ENCODE peak calls at places on chromosomes 13 and 19, in seven cellular contexts. One of them, this sample, is unnamed.

GRCh38 chr19:46426506-46427162 is 2.1 kb downstream of the PNMA8C start:
- DNase-seq in breast epithelium: no peak
- DNase-seq in erythroblast: peak
- DNase-seq in uterus: peak
- DNase-seq in IMR-90: peak
- DNase-seq in Peyer's patch: no peak
- DNase-seq in transverse colon: peak
- DNase-seq in this sample: no peak

GRCh38 chr13:111239754-111240670 is 80.4 kb upstream of the TEX29 start:
- DNase-seq in breast epithelium: no peak
- DNase-seq in erythroblast: no peak
- DNase-seq in uterus: no peak
- DNase-seq in IMR-90: no peak
- DNase-seq in Peyer's patch: no peak
- DNase-seq in transverse colon: no peak
- DNase-seq in this sample: no peak

GRCh38 chr19:44775676-44776240 is 1.9 kb upstream of the CBLC start:
- DNase-seq in breast epithelium: no peak
- DNase-seq in erythroblast: no peak
- DNase-seq in uterus: no peak
- DNase-seq in IMR-90: no peak
- DNase-seq in Peyer's patch: no peak
- DNase-seq in transverse colon: no peak
- DNase-seq in this sample: no peak

GRCh38 chr13:95355491-95355890 is 54.2 kb upstream of the ABCC4 start:
- DNase-seq in breast epithelium: no peak
- DNase-seq in erythroblast: no peak
- DNase-seq in uterus: no peak
- DNase-seq in IMR-90: peak
- DNase-seq in Peyer's patch: no peak
- DNase-seq in transverse colon: no peak
- DNase-seq in this sample: peak

GRCh38 chr13:100304241-100304640 is 215.3 kb downstream of the PCCA start:
- DNase-seq in breast epithelium: no peak
- DNase-seq in erythroblast: no peak
- DNase-seq in uterus: no peak
- DNase-seq in IMR-90: no peak
- DNase-seq in Peyer's patch: no peak
- DNase-seq in transverse colon: no peak
- DNase-seq in this sample: no peak

GRCh38 chr13:94199135-94199534 is 280.3 kb downstream of the DCT start:
- DNase-seq in breast epithelium: no peak
- DNase-seq in erythroblast: no peak
- DNase-seq in uterus: no peak
- DNase-seq in IMR-90: no peak
- DNase-seq in Peyer's patch: no peak
- DNase-seq in transverse colon: no peak
- DNase-seq in this sample: no peak

GRCh38 chr13:77196052-77196618 is 130.8 kb downstream of the MYCBP2 start:
- DNase-seq in breast epithelium: no peak
- DNase-seq in erythroblast: no peak
- DNase-seq in uterus: no peak
- DNase-seq in IMR-90: no peak
- DNase-seq in Peyer's patch: no peak
- DNase-seq in transverse colon: no peak
- DNase-seq in this sample: no peak

GRCh38 chr13:89609318-89609717 is 1738.2 kb upstream of the MIR17HG start:
- DNase-seq in breast epithelium: no peak
- DNase-seq in erythroblast: no peak
- DNase-seq in uterus: no peak
- DNase-seq in IMR-90: no peak
- DNase-seq in Peyer's patch: no peak
- DNase-seq in transverse colon: no peak
- DNase-seq in this sample: no peak

GRCh38 chr19:18119243-18120105 is 21.9 kb downstream of the MAST3 start:
- DNase-seq in breast epithelium: no peak
- DNase-seq in erythroblast: no peak
- DNase-seq in uterus: no peak
- DNase-seq in IMR-90: no peak
- DNase-seq in Peyer's patch: no peak
- DNase-seq in transverse colon: peak
- DNase-seq in this sample: no peak

GRCh38 chr13:99905224-99905623 is 66.3 kb downstream of the ZIC5 start:
- DNase-seq in breast epithelium: no peak
- DNase-seq in erythroblast: no peak
- DNase-seq in uterus: no peak
- DNase-seq in IMR-90: no peak
- DNase-seq in Peyer's patch: no peak
- DNase-seq in transverse colon: no peak
- DNase-seq in this sample: no peak

GRCh38 chr19:29001006-29001921 is 211.7 kb downstream of the UQCRFS1 start:
- DNase-seq in breast epithelium: no peak
- DNase-seq in erythroblast: no peak
- DNase-seq in uterus: peak
- DNase-seq in IMR-90: no peak
- DNase-seq in Peyer's patch: no peak
- DNase-seq in transverse colon: no peak
- DNase-seq in this sample: no peak

GRCh38 chr19:19602713-19603320 is 15.7 kb downstream of the PBX4 start:
- DNase-seq in breast epithelium: no peak
- DNase-seq in erythroblast: no peak
- DNase-seq in uterus: no peak
- DNase-seq in IMR-90: no peak
- DNase-seq in Peyer's patch: no peak
- DNase-seq in transverse colon: no peak
- DNase-seq in this sample: no peak

GRCh38 chr19:34712606-34713261 is 21.3 kb upstream of the ZNF181 start:
- DNase-seq in breast epithelium: no peak
- DNase-seq in erythroblast: peak
- DNase-seq in uterus: peak
- DNase-seq in IMR-90: peak
- DNase-seq in Peyer's patch: no peak
- DNase-seq in transverse colon: peak
- DNase-seq in this sample: peak

GRCh38 chr13:38538412-38538811 is 148.5 kb upstream of the FREM2 start:
- DNase-seq in breast epithelium: no peak
- DNase-seq in erythroblast: no peak
- DNase-seq in uterus: no peak
- DNase-seq in IMR-90: no peak
- DNase-seq in Peyer's patch: no peak
- DNase-seq in transverse colon: no peak
- DNase-seq in this sample: no peak

GRCh38 chr13:104920091-104920490 is 1615.4 kb downstream of the EFNB2 start:
- DNase-seq in breast epithelium: no peak
- DNase-seq in erythroblast: no peak
- DNase-seq in uterus: no peak
- DNase-seq in IMR-90: no peak
- DNase-seq in Peyer's patch: no peak
- DNase-seq in transverse colon: no peak
- DNase-seq in this sample: no peak

GRCh38 chr19:50480281-50481111 is 3.8 kb upstream of the GARIN5A start:
- DNase-seq in breast epithelium: no peak
- DNase-seq in erythroblast: no peak
- DNase-seq in uterus: no peak
- DNase-seq in IMR-90: no peak
- DNase-seq in Peyer's patch: peak
- DNase-seq in transverse colon: no peak
- DNase-seq in this sample: no peak

GRCh38 chr13:76697277-76697676 is 188.9 kb downstream of the KCTD12 start:
- DNase-seq in breast epithelium: no peak
- DNase-seq in erythroblast: no peak
- DNase-seq in uterus: no peak
- DNase-seq in IMR-90: no peak
- DNase-seq in Peyer's patch: no peak
- DNase-seq in transverse colon: no peak
- DNase-seq in this sample: no peak

GRCh38 chr19:49113762-49114629 is at the start of gene LIN7B:
- DNase-seq in breast epithelium: no peak
- DNase-seq in erythroblast: peak
- DNase-seq in uterus: peak
- DNase-seq in IMR-90: peak
- DNase-seq in Peyer's patch: peak
- DNase-seq in transverse colon: peak
- DNase-seq in this sample: peak

GRCh38 chr19:54551950-54552912 is 21.4 kb upstream of the LILRA2 start:
- DNase-seq in breast epithelium: no peak
- DNase-seq in erythroblast: no peak
- DNase-seq in uterus: no peak
- DNase-seq in IMR-90: no peak
- DNase-seq in Peyer's patch: no peak
- DNase-seq in transverse colon: peak
- DNase-seq in this sample: no peak

DNA sequence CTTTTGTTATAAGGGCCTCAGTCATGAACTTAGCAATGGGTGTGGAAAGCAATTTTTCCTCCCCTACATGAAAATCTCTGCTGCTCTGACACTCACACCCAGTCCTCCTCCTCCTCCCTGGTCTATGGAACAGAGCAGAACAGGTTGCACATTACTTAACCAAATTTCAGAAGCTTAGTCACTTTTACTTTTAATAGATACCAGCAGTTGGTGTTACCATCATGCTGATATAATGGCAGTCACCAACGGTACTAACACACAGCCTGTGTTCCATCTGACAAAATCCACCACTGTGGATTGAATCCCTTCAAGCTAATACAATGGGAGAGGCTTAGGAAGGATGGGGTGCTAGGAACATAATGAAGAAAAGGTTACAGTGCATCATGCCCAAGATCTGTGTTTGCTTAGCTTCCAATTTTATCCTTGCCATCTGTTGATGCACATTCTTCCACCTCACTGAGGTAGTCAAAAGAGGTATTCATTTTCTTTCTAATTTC is 9.8 kb downstream of the TPT1 start:
- DNase-seq in breast epithelium: no peak
- DNase-seq in erythroblast: no peak
- DNase-seq in uterus: no peak
- DNase-seq in IMR-90: no peak
- DNase-seq in Peyer's patch: no peak
- DNase-seq in transverse colon: no peak
- DNase-seq in this sample: no peak
- TF ChIP-seq POLR2A in breast epithelium: no peak
- TF ChIP-seq POLR2A in erythroblast: peak
- TF ChIP-seq POLR2A in uterus: no peak
- TF ChIP-seq POLR2A in IMR-90: no peak
- TF ChIP-seq POLR2A in Peyer's patch: no peak
- TF ChIP-seq POLR2A in transverse colon: no peak
- TF ChIP-seq POLR2A in this sample: no peak

DNA sequence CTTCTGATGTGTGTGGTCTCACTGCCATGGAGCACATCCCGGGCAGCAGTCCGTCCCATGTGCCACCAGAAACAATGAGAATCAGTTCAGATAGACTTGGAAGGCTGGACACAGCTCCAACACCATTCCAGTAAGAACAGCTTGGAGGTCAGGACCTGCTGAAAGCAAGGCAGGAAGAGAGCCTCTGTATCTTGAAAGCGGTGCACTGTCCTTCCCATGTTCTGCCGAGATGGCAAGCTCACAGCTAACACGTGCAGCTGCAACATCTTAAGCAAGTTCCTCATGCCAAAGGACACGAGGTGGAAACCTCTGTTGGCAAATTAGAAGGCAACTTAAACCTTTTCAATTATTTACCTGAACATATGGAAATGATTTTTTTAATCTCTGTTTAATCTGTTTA is 175.4 kb downstream of the DLEU7 start:
- DNase-seq in breast epithelium: no peak
- DNase-seq in erythroblast: no peak
- DNase-seq in uterus: no peak
- DNase-seq in IMR-90: no peak
- DNase-seq in Peyer's patch: no peak
- DNase-seq in transverse colon: no peak
- DNase-seq in this sample: no peak
- TF ChIP-seq POLR2A in breast epithelium: no peak
- TF ChIP-seq POLR2A in erythroblast: no peak
- TF ChIP-seq POLR2A in uterus: no peak
- TF ChIP-seq POLR2A in IMR-90: no peak
- TF ChIP-seq POLR2A in Peyer's patch: no peak
- TF ChIP-seq POLR2A in transverse colon: no peak
- TF ChIP-seq POLR2A in this sample: no peak

DNA sequence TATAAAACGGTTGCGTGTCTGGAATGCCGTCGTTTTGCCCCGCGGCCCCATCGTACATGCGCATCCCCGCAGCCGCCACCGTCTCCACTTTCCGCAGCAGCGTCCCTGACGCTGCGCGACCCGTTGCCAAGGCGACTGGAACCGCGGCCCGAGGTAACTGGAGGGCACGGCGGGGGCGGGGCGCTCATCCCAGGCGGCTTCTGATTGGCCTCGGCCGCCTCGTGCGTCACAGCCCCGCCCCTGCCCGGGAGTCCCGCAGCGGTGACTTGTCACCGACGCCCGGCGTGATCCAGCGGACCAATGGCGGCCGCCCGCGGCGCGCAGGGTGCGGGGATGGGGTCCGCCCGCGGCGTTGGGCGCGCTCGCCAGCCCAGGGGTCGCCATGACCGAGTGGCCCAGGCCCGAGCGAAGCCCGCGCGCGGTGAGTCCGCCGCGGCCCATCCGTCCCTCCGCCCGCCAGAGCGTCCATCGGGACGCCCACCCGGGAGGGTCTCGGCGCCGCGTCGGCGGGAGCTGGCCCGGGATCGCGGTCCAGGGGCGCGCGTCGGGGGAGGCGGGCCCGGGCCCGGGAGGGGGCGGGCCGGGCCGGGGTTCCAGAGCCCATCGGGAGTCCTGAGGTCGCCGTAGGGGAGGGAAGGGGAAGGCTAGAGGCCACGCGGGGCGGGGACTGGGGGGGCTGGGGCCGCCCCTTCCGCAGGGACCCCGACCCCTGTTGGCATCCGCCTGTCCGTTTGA is at the start of gene ZSCAN1:
- DNase-seq in breast epithelium: peak
- DNase-seq in erythroblast: peak
- DNase-seq in uterus: peak
- DNase-seq in IMR-90: peak
- DNase-seq in Peyer's patch: peak
- DNase-seq in transverse colon: peak
- DNase-seq in this sample: no peak
- TF ChIP-seq POLR2A in breast epithelium: no peak
- TF ChIP-seq POLR2A in erythroblast: no peak
- TF ChIP-seq POLR2A in uterus: no peak
- TF ChIP-seq POLR2A in IMR-90: no peak
- TF ChIP-seq POLR2A in Peyer's patch: no peak
- TF ChIP-seq POLR2A in transverse colon: no peak
- TF ChIP-seq POLR2A in this sample: no peak

GRCh38 chr19:5690125-5690954 is at the start of gene RPL36:
- DNase-seq in breast epithelium: peak
- DNase-seq in erythroblast: peak
- DNase-seq in uterus: peak
- DNase-seq in IMR-90: peak
- DNase-seq in Peyer's patch: peak
- DNase-seq in transverse colon: peak
- DNase-seq in this sample: peak
- TF ChIP-seq POLR2A in breast epithelium: peak
- TF ChIP-seq POLR2A in erythroblast: peak
- TF ChIP-seq POLR2A in uterus: peak
- TF ChIP-seq POLR2A in IMR-90: peak
- TF ChIP-seq POLR2A in Peyer's patch: peak
- TF ChIP-seq POLR2A in transverse colon: peak
- TF ChIP-seq POLR2A in this sample: peak

GRCh38 chr19:12052571-12053169 is at the start of gene ZNF878:
- DNase-seq in breast epithelium: peak
- DNase-seq in erythroblast: peak
- DNase-seq in uterus: peak
- DNase-seq in IMR-90: peak
- DNase-seq in Peyer's patch: peak
- DNase-seq in transverse colon: peak
- DNase-seq in this sample: peak
- TF ChIP-seq POLR2A in breast epithelium: peak
- TF ChIP-seq POLR2A in erythroblast: peak
- TF ChIP-seq POLR2A in uterus: peak
- TF ChIP-seq POLR2A in IMR-90: peak
- TF ChIP-seq POLR2A in Peyer's patch: peak
- TF ChIP-seq POLR2A in transverse colon: peak
- TF ChIP-seq POLR2A in this sample: peak

GRCh38 chr13:41059896-41060722 is 1.2 kb upstream of the WBP4 start:
- DNase-seq in breast epithelium: peak
- DNase-seq in erythroblast: peak
- DNase-seq in uterus: peak
- DNase-seq in IMR-90: peak
- DNase-seq in Peyer's patch: peak
- DNase-seq in transverse colon: peak
- DNase-seq in this sample: peak
- TF ChIP-seq POLR2A in breast epithelium: no peak
- TF ChIP-seq POLR2A in erythroblast: peak
- TF ChIP-seq POLR2A in uterus: peak
- TF ChIP-seq POLR2A in IMR-90: peak
- TF ChIP-seq POLR2A in Peyer's patch: peak
- TF ChIP-seq POLR2A in transverse colon: peak
- TF ChIP-seq POLR2A in this sample: peak